ENCODE peak calls at places on chromosomes 11 and 22, in four cellular contexts. M is fibroblast of mammary gland, D is A172, V is left kidney. E is an unnamed sample.

GRCh38 chr11:64451856-64452255 is 92.9 kb downstream of the RPS6KA4 start:
- DNase-seq in M (no peak), V (no peak), D (no peak), E (no peak)

GRCh38 chr11:104564921-104565580 is 333.2 kb downstream of the CASP12 start:
- DNase-seq in M (no peak), D (no peak), V (no peak), E (no peak)

GRCh38 chr22:18954941-18955571 is 19.0 kb upstream of the PRODH start:
- DNase-seq in D (no peak), M (no peak), V (no peak), E (no peak)

GRCh38 chr11:2091786-2092463 is 47.3 kb downstream of the IGF2 start:
- DNase-seq in D (no peak), V (no peak), M (no peak), E (no peak)

GRCh38 chr11:97739892-97740782 is 1280.6 kb upstream of the CNTN5 start:
- DNase-seq in D (peak; percentile 14), V (peak; percentile 85), M (peak; percentile 48), E (peak; percentile 28)

GRCh38 chr11:44793350-44794090 is 66.8 kb downstream of the TSPAN18 start:
- DNase-seq in V (peak; percentile 88), D (no peak), M (no peak), E (no peak)

GRCh38 chr11:89529619-89530018 is 38.4 kb upstream of the NOX4 start:
- DNase-seq in D (no peak), M (no peak), V (peak; percentile 11), E (no peak)

GRCh38 chr22:39814899-39815298 is 78.7 kb downstream of the ENTHD1 start:
- DNase-seq in D (no peak), V (no peak), M (peak; percentile 68), E (no peak)

GRCh38 chr22:23904855-23905254 is 10.7 kb downstream of the MIF start:
- DNase-seq in V (peak; percentile 52), M (no peak), D (no peak), E (no peak)

GRCh38 chr11:2771758-2772466 is 72.1 kb upstream of the KCNQ1OT1 start:
- DNase-seq in D (no peak), M (no peak), V (peak; percentile 46), E (no peak)

GRCh38 chr11:73570415-73571114 is 27.3 kb downstream of the FAM168A start:
- DNase-seq in M (peak; percentile 67), V (no peak), D (peak; percentile 75), E (peak; percentile 13)

GRCh38 chr11:128715691-128716153 is 21.9 kb downstream of the FLI1 start:
- DNase-seq in D (peak; percentile 73), V (no peak), M (peak; percentile 14), E (peak; percentile 92)

GRCh38 chr11:62981743-62982142 is 3.0 kb downstream of the SLC22A6 start:
- DNase-seq in V (no peak), M (no peak), D (no peak), E (no peak)

GRCh38 chr11:68028802-68029475 is 1.5 kb upstream of the NDUFS8 start:
- DNase-seq in D (no peak), V (no peak), M (peak; percentile 80), E (peak; percentile 79)

GRCh38 chr11:71307811-71308645 is 55.7 kb upstream of the SHANK2 start:
- DNase-seq in D (no peak), V (no peak), M (no peak), E (no peak)

GRCh38 chr11:36431429-36432092 is 78.5 kb downstream of the TRAF6 start:
- DNase-seq in M (peak; percentile 95), D (peak; percentile 98), V (peak; percentile 55), E (peak; percentile 95)

GRCh38 chr11:112599265-112599664 is 338.6 kb upstream of the PLET1 start:
- DNase-seq in D (no peak), V (no peak), M (no peak), E (no peak)

GRCh38 chr11:128521697-128522062 is 65.7 kb downstream of the ETS1 start:
- DNase-seq in V (no peak), M (peak; percentile 39), D (no peak), E (no peak)

GRCh38 chr11:70696076-70696475 is 297.7 kb downstream of the CTTN start:
- DNase-seq in D (no peak), M (no peak), V (no peak), E (no peak)

GRCh38 chr11:117914398-117914761 is 14.8 kb downstream of the TMPRSS13 start:
- DNase-seq in D (no peak), M (no peak), V (no peak), E (no peak)

GRCh38 chr11:128544625-128545024 is 42.7 kb downstream of the ETS1 start:
- DNase-seq in D (no peak), V (peak; percentile 54), M (peak; percentile 42), E (no peak)

GRCh38 chr11:3086114-3086513 is 28.9 kb upstream of the CARS1 start:
- DNase-seq in D (no peak), M (no peak), V (no peak), E (no peak)

GRCh38 chr22:48632641-48633246 is 1194.9 kb downstream of the BRD1 start:
- DNase-seq in D (no peak), V (no peak), M (no peak), E (no peak)

GRCh38 chr22:36183446-36183845 is 18.2 kb downstream of the APOL4 start:
- DNase-seq in M (no peak), D (no peak), V (no peak), E (no peak)

GRCh38 chr11:61598886-61599868 is 18.3 kb upstream of the SYT7 start:
- DNase-seq in M (peak; percentile 87), V (peak; percentile 60), D (peak; percentile 32), E (no peak)

E was measured in NCI-H226.